ENCODE peak calls at places on chromosomes 1 and 21, in six cellular contexts. C, B, M, E, N and T are unnamed samples.

GRCh38 chr1:204438628-204439027 is 27.0 kb upstream of the PPP1R15B start:
- DNase-seq in M (no peak), N (peak; percentile 76), B (peak; percentile 67), C (peak; percentile 26), E (no peak), T (no peak)

GRCh38 chr1:116572771-116573170 is 1.9 kb upstream of the CD58 start:
- DNase-seq in C (no peak), N (no peak), E (no peak), M (no peak), B (no peak), T (no peak)

GRCh38 chr1:3384407-3384806 is 70.1 kb upstream of the ARHGEF16 start:
- DNase-seq in N (no peak), B (no peak), M (no peak), C (no peak), E (no peak), T (no peak)

GRCh38 chr1:209103135-209103534 is 480.4 kb upstream of the CAMK1G start:
- DNase-seq in M (no peak), C (no peak), B (no peak), E (no peak), N (no peak), T (no peak)

GRCh38 chr1:109775408-109775807 is 11.7 kb upstream of the EPS8L3 start:
- DNase-seq in E (no peak), B (no peak), C (no peak), N (no peak), M (no peak), T (no peak)

GRCh38 chr1:2381741-2382620 is 9.4 kb downstream of the MORN1 start:
- DNase-seq in N (peak; percentile 89), M (peak; percentile 43), B (peak; percentile 74), C (peak; percentile 81), E (peak; percentile 89), T (peak; percentile 80)

GRCh38 chr1:110233861-110234260 is 23.7 kb downstream of the KCNC4 start:
- DNase-seq in M (no peak), N (no peak), B (no peak), C (no peak), E (no peak), T (no peak)

GRCh38 chr21:44296916-44297315 is 2.9 kb upstream of the PFKL start:
- DNase-seq in M (no peak), E (no peak), C (no peak), N (no peak), B (no peak), T (no peak)

GRCh38 chr1:21689531-21690165 is 20.5 kb upstream of the RAP1GAP start:
- DNase-seq in E (no peak), N (no peak), C (no peak), B (no peak), M (no peak), T (no peak)

GRCh38 chr21:27379381-27379780 is 412.5 kb upstream of the ADAMTS5 start:
- DNase-seq in B (no peak), C (no peak), N (no peak), M (no peak), E (no peak), T (no peak)

GRCh38 chr1:243740255-243740999 is 109.6 kb downstream of the AKT3 start:
- DNase-seq in N (no peak), E (peak; percentile 86), B (no peak), C (no peak), M (no peak), T (no peak)

GRCh38 chr21:35015435-35016024 is 33.6 kb downstream of the RUNX1 start:
- DNase-seq in C (no peak), M (no peak), N (no peak), B (no peak), E (no peak), T (no peak)

GRCh38 chr21:44434568-44434925 is 20.8 kb upstream of the LRRC3 start:
- DNase-seq in E (no peak), B (no peak), C (no peak), N (no peak), M (no peak), T (no peak)

GRCh38 chr1:19676438-19676922 is 11.8 kb downstream of the HTR6 start:
- DNase-seq in C (peak; percentile 29), E (peak; percentile 94), N (peak; percentile 67), B (peak; percentile 45), M (no peak), T (peak; percentile 37)

GRCh38 chr1:25074326-25074725 is 144.2 kb upstream of the RUNX3 start:
- DNase-seq in E (no peak), N (no peak), B (no peak), C (no peak), M (no peak), T (no peak)

GRCh38 chr1:45954401-45954847 is 151.0 kb downstream of the MAST2 start:
- DNase-seq in C (no peak), M (no peak), N (peak; percentile 73), B (no peak), E (no peak), T (no peak)

GRCh38 chr1:229191066-229191674 is 79.7 kb upstream of the RAB4A start:
- DNase-seq in N (no peak), B (no peak), C (no peak), E (peak; percentile 82), M (no peak), T (no peak)

GRCh38 chr1:51569284-51570062 is 47.4 kb upstream of the OSBPL9 start:
- DNase-seq in M (no peak), E (peak; percentile 38), B (no peak), C (peak; percentile 45), N (peak; percentile 79), T (peak; percentile 45)

GRCh38 chr1:7669559-7670208 is 101.4 kb upstream of the VAMP3 start:
- DNase-seq in M (peak; percentile 42), C (peak; percentile 52), N (peak; percentile 73), E (peak; percentile 94), B (no peak), T (peak; percentile 68)

GRCh38 chr1:165832902-165833301 is 5.5 kb downstream of the UCK2 start:
- DNase-seq in E (no peak), N (no peak), M (no peak), C (no peak), B (no peak), T (no peak)

GRCh38 chr1:12505639-12506311 is 112.2 kb downstream of the DHRS3 start:
- DNase-seq in N (no peak), B (no peak), E (no peak), M (peak; percentile 24), C (no peak), T (no peak)

GRCh38 chr1:3636531-3636930 is 11.7 kb downstream of the TPRG1L start:
- DNase-seq in C (no peak), M (no peak), B (peak; percentile 10), N (no peak), E (no peak), T (no peak)